ENCODE peak calls at places on chromosomes 11 and 22, in four cellular contexts. P is neuronal stem cell; C is activated naive CD4-positive, alpha-beta T cell treated with Interleukin-2 at 50 U/mL for 16 hours; O is stimulated activated CD4-positive, alpha-beta T cell treated with anti-CD3 and anti-CD28 coated beads, Interleukin-2, amount 100 ng/mL, for 48 hours. X is an unnamed sample.

GRCh38 chr11:104073950-104074349 is 37.5 kb downstream of the DDI1 start:
- DNase-seq in P (no peak), C (no peak), O (no peak), X (no peak)

GRCh38 chr11:126716456-126717083 is 284.0 kb downstream of the KIRREL3 start:
- DNase-seq in P (no peak), C (peak), O (peak), X (no peak)

GRCh38 chr22:18121436-18122253 is 11.0 kb downstream of the TUBA8 start:
- DNase-seq in P (peak), C (no peak), O (no peak), X (no peak)

GRCh38 chr11:14179126-14179820 is 179.7 kb downstream of the RRAS2 start:
- DNase-seq in P (no peak), C (no peak), O (no peak), X (no peak)

GRCh38 chr11:100671471-100671870 is 15.6 kb upstream of the ARHGAP42 start:
- DNase-seq in P (no peak), C (no peak), O (no peak), X (no peak)

GRCh38 chr22:17893900-17894299 is 119.6 kb upstream of the BID start:
- DNase-seq in P (no peak), C (no peak), O (no peak), X (no peak)

GRCh38 chr22:37331811-37332536 is 49.7 kb downstream of the CYTH4 start:
- DNase-seq in P (no peak), C (no peak), O (no peak), X (no peak)

GRCh38 chr11:112318193-112318592 is 57.5 kb upstream of the PLET1 start:
- DNase-seq in P (no peak), C (no peak), O (no peak), X (no peak)

GRCh38 chr11:2747236-2748015 is 47.6 kb upstream of the KCNQ1OT1 start:
- DNase-seq in P (no peak), C (no peak), O (no peak), X (peak)

GRCh38 chr11:116651098-116651756 is 121.6 kb downstream of the BUD13 start:
- DNase-seq in P (no peak), C (no peak), O (no peak), X (no peak)

GRCh38 chr11:86610559-86611341 is 61.7 kb downstream of the ME3 start:
- DNase-seq in P (no peak), C (no peak), O (no peak), X (no peak)

GRCh38 chr11:2459016-2459725 is 14.4 kb downstream of the KCNQ1 start:
- DNase-seq in P (no peak), C (no peak), O (no peak), X (peak)

GRCh38 chr22:18962308-18962635 is 26.2 kb upstream of the PRODH start:
- DNase-seq in P (no peak), C (no peak), O (no peak), X (peak)

GRCh38 chr22:50640857-50641647 is 13.1 kb upstream of the ARSA start:
- DNase-seq in P (no peak), C (no peak), O (no peak), X (no peak)